ENCODE peak calls at places on chromosomes 16 and 17, in nine cellular contexts. I, P, D, S, E, T, L, A and C are unnamed samples.

GRCh38 chr16:12672986-12673385 is 130.7 kb downstream of the CPPED1 start:
- ATAC-seq in D (no peak), T (no peak), I (no peak), E (no peak), A (no peak), P (no peak), S (no peak), L (no peak), C (no peak)

GRCh38 chr17:21239680-21240374 is 13.4 kb downstream of the NATD1 start:
- ATAC-seq in E (peak; percentile 28), D (peak; percentile 51), S (peak; percentile 41), I (peak; percentile 61), A (peak; percentile 68), P (peak; percentile 62), T (peak; percentile 54), L (no peak), C (peak; percentile 42)

GRCh38 chr17:2906907-2907306 is 110.7 kb downstream of the RAP1GAP2 start:
- ATAC-seq in S (no peak), L (no peak), A (no peak), T (no peak), P (no peak), I (no peak), D (no peak), E (no peak), C (no peak)

GRCh38 chr17:74610108-74610507 is 13.4 kb downstream of the CD300E start:
- ATAC-seq in L (no peak), D (no peak), E (no peak), S (no peak), T (no peak), P (no peak), A (no peak), I (no peak), C (no peak)

GRCh38 chr16:75750516-75750915 is 24.2 kb upstream of the CPHXL start:
- ATAC-seq in D (no peak), A (no peak), L (no peak), I (no peak), S (peak; percentile 85), T (no peak), E (no peak), P (no peak), C (no peak)

GRCh38 chr17:79790805-79791353 is 6.0 kb downstream of the CBX8 start:
- ATAC-seq in L (no peak), P (no peak), T (no peak), S (no peak), I (no peak), E (no peak), A (no peak), D (peak; percentile 25), C (no peak)

GRCh38 chr17:28624148-28624547 is 10.2 kb upstream of the RSKR start:
- ATAC-seq in P (no peak), I (no peak), D (no peak), L (no peak), A (no peak), E (peak; percentile 43), S (no peak), T (no peak), C (no peak)

GRCh38 chr16:15502041-15502725 is 67.8 kb downstream of the BMERB1 start:
- ATAC-seq in T (no peak), I (peak; percentile 85), P (no peak), L (peak; percentile 22), E (no peak), A (peak; percentile 93), D (no peak), S (peak; percentile 40), C (peak; percentile 49)

GRCh38 chr17:45060382-45060823 is 714 bp upstream of the NMT1 start:
- ATAC-seq in E (peak; percentile 20), D (no peak), I (peak; percentile 10), P (no peak), S (peak; percentile 5), L (peak; percentile 40), A (peak; percentile 5), T (no peak), C (peak; percentile 7)

GRCh38 chr17:3551189-3551588 is 6.4 kb downstream of the TRPV3 start:
- ATAC-seq in S (no peak), E (no peak), T (no peak), L (no peak), D (no peak), I (peak; percentile 50), A (no peak), P (no peak), C (no peak)

GRCh38 chr17:892958-893357 is 86.6 kb downstream of the NXN start:
- ATAC-seq in I (peak; percentile 34), S (no peak), E (no peak), L (no peak), T (no peak), A (no peak), P (no peak), D (no peak), C (no peak)

GRCh38 chr17:8413321-8413720 is 15.7 kb upstream of the RNF222 start:
- ATAC-seq in L (no peak), D (peak; percentile 82), S (no peak), T (peak; percentile 65), I (no peak), P (no peak), E (no peak), A (no peak), C (no peak)

GRCh38 chr17:4590981-4591453 is 6.7 kb downstream of the SMTNL2 start:
- ATAC-seq in I (no peak), S (no peak), T (no peak), L (no peak), D (no peak), A (no peak), E (no peak), P (no peak), C (no peak)

GRCh38 chr17:63701477-63702222 is 1.7 kb upstream of the LIMD2 start:
- ATAC-seq in I (no peak), A (no peak), E (no peak), P (peak; percentile 6), D (peak; percentile 34), S (peak; percentile 4), T (peak; percentile 16), L (no peak), C (no peak)

GRCh38 chr17:9284884-9285283 is 263.6 kb downstream of the NTN1 start:
- ATAC-seq in P (no peak), S (no peak), I (no peak), T (no peak), D (no peak), A (no peak), E (no peak), L (no peak), C (peak; percentile 72)

GRCh38 chr16:87678618-87679017 is 76.3 kb downstream of the JPH3 start:
- ATAC-seq in S (no peak), D (no peak), T (no peak), L (no peak), A (no peak), E (peak; percentile 35), I (no peak), P (no peak), C (no peak)